ENCODE peak calls at places on chromosomes 13 and 19, in four cellular contexts. P, S, C and Z are unnamed samples. For H3K4me1, the result is how much of the 10 kb centered on the place peaks cover.

GRCh38 chr19:40229484-40229883 is 3.0 kb upstream of the CCNP start:
- DNase-seq in P (peak), C (no peak), S (no peak), Z (no peak)

GRCh38 chr19:38826856-38827551 is 4.6 kb downstream of the ECH1 start:
- DNase-seq in P (no peak), S (no peak), C (no peak), Z (no peak)

GRCh38 chr19:10670876-10671804 is 17.0 kb downstream of the ILF3 start:
- DNase-seq in S (no peak), C (no peak), P (no peak), Z (no peak)

GRCh38 chr19:32865326-32865725 is 4.2 kb downstream of the SLC7A9 start:
- DNase-seq in C (no peak), P (no peak), S (no peak), Z (no peak)

GRCh38 chr13:44649118-44649455 is 73.0 kb upstream of the TSC22D1 start:
- DNase-seq in S (no peak), C (no peak), P (no peak), Z (peak)

GRCh38 chr13:110713981-110714797 is 689 bp downstream of the ING1 start:
- DNase-seq in S (peak), C (peak), P (peak), Z (peak)

GRCh38 chr19:45179063-45179847 is 671 bp downstream of the BLOC1S3 start:
- DNase-seq in S (no peak), P (peak), C (peak), Z (no peak)

GRCh38 chr13:31053098-31053497 is 108.6 kb downstream of the HSPH1 start:
- DNase-seq in P (peak), C (no peak), S (peak), Z (no peak)

GRCh38 chr19:16795731-16796130 is 33.5 kb upstream of the SIN3B start:
- DNase-seq in P (no peak), S (no peak), C (no peak), Z (no peak)

GRCh38 chr13:35499131-35500051 is 22.9 kb upstream of the MAB21L1 start:
- DNase-seq in S (no peak), C (no peak), P (no peak), Z (no peak)

GRCh38 chr19:57620673-57621348 is 6.8 kb downstream of the ZNF134 start:
- DNase-seq in P (peak), S (no peak), C (no peak), Z (peak)

GRCh38 chr13:113148940-113149503 is 9.4 kb upstream of the PROZ start:
- DNase-seq in C (no peak), P (no peak), S (no peak), Z (no peak)

GRCh38 chr19:1150333-1151036 is 23.6 kb downstream of the SBNO2 start:
- DNase-seq in C (no peak), S (no peak), P (no peak), Z (no peak)
- H3K4me1 ChIP-seq in C (half or more), S (under half), P (under half), Z (under half)

GRCh38 chr19:6076291-6076665 is 34.0 kb downstream of the RFX2 start:
- DNase-seq in C (no peak), S (no peak), P (no peak), Z (no peak)
- H3K27ac ChIP-seq in C (peak), S (peak), P (peak), Z (peak)

GRCh38 chr19:46601318-46602224 is at the start of gene CALM3:
- DNase-seq in P (no peak), C (no peak), S (no peak), Z (no peak)

GRCh38 chr19:46602392-46603194 is 1.5 kb downstream of the CALM3 start:
- DNase-seq in P (peak), C (no peak), S (peak), Z (no peak)

GRCh38 chr19:46599716-46600392 is 1.3 kb upstream of the CALM3 start:
- DNase-seq in S (no peak), P (no peak), C (no peak), Z (no peak)

GRCh38 chr19:46598372-46598917 is 2.7 kb upstream of the CALM3 start:
- DNase-seq in C (no peak), P (no peak), S (no peak), Z (no peak)

GRCh38 chr19:46600393-46601317 is 475 bp upstream of the CALM3 start:
- DNase-seq in C (peak), P (peak), S (peak), Z (peak)
- H3K4me3 ChIP-seq in C (peak), P (peak), S (peak), Z (peak)

DNA sequence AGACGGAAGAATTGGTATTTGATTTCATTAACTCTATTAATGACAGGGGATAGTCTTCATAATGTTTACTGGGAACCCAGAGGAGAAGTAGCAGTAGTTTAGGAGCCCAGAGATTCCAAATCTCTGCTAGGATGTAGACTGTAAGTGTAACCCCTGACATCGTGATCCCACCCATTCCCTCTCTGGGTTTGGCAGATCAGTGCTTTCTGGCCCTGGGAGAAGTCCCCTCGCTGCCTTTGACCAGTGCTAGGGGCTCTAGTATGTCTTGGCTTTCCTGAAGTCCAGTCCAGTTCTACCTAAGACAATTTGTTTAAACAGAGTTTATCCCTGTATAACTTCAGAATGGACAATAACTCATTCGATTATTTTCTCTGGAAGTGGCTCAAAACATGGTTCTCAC is 11.6 kb downstream of the KLF5 start:
- DNase-seq in C (no peak), P (no peak), S (no peak), Z (no peak)
- H3K4me1 ChIP-seq in C (under half), P (under half), S (under half), Z (under half)

GRCh38 chr13:40121711-40122110 is 466.2 kb downstream of the COG6 start:
- DNase-seq in C (no peak), S (no peak), P (no peak), Z (no peak)

GRCh38 chr13:40118337-40118736 is 462.9 kb downstream of the COG6 start:
- DNase-seq in P (no peak), S (no peak), C (no peak), Z (no peak)

GRCh38 chr13:40120781-40121180 is 465.3 kb downstream of the COG6 start:
- DNase-seq in C (no peak), P (peak), S (no peak), Z (no peak)

GRCh38 chr13:40120288-40120687 is 464.8 kb downstream of the COG6 start:
- DNase-seq in S (no peak), P (peak), C (no peak), Z (no peak)

DNA sequence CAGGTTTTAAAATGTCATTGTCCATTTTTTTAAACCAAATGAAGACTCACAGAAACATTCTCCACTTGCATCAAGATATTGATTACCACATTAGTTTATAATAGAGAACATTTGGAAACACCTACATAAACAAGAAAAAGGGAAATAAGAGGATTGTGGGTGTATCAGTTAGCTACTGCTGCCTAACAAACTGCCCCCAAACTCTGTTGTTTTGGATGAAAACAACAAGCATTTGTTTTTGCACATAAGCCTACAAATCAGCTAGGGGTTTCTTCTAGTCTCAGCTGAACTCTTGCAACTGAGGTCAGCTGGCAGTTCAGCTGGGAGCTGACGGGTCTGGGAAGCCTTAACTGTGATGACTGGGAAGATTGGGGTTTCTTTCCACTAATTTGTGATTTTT is 464.4 kb downstream of the COG6 start:
- DNase-seq in S (no peak), C (no peak), P (no peak), Z (no peak)
- H3K27ac ChIP-seq in S (peak), C (no peak), P (peak), Z (no peak)

GRCh38 chr19:982567-983170 is 1.5 kb upstream of the WDR18 start:
- DNase-seq in S (peak), C (peak), P (peak), Z (peak)
- H3K4me3 ChIP-seq in S (peak), C (peak), P (peak), Z (peak)